ENCODE peak calls at places on chromosomes 13 and 19, in nine cellular contexts. H is sigmoid colon, X is AG04450, E is body of pancreas, J is kidney epithelial cell, U is thoracic aorta, O is astrocyte of the spinal cord, D is cardiac fibroblast, L is K562. R is an unnamed sample.

GRCh38 chr19:30011051-30011578 is 69.1 kb downstream of the URI1 start:
- DNase-seq in H (no peak), X (no peak), E (no peak), J (no peak), U (no peak), O (no peak), D (no peak), L (no peak), R (no peak)

GRCh38 chr13:107545946-107546502 is 669.3 kb downstream of the LIG4 start:
- DNase-seq in H (no peak), X (no peak), E (no peak), J (no peak), U (no peak), O (no peak), D (no peak), L (no peak), R (no peak)

GRCh38 chr19:17841810-17842662 is 5.7 kb downstream of the JAK3 start:
- DNase-seq in H (peak; percentile 94), X (no peak), E (peak; percentile 78), J (peak; percentile 39), U (no peak), O (peak; percentile 82), D (peak; percentile 86), L (peak; percentile 100), R (peak; percentile 42)

GRCh38 chr19:4506449-4507149 is 11.7 kb downstream of the PLIN4 start:
- DNase-seq in H (no peak), X (peak; percentile 8), E (no peak), J (peak; percentile 9), U (no peak), O (peak; percentile 70), D (peak; percentile 71), L (no peak), R (no peak)

GRCh38 chr13:43537124-43537523 is 249.6 kb downstream of the ENOX1 start:
- DNase-seq in H (no peak), X (no peak), E (no peak), J (no peak), U (no peak), O (no peak), D (peak; percentile 59), L (no peak), R (no peak)

GRCh38 chr19:19488875-19489690 is 26.3 kb downstream of the TSSK6 start:
- DNase-seq in H (peak; percentile 88), X (peak; percentile 69), E (peak; percentile 89), J (peak; percentile 93), U (peak; percentile 77), O (peak; percentile 93), D (peak; percentile 98), L (peak; percentile 80), R (peak; percentile 87)

GRCh38 chr19:49713236-49713845 is 22.4 kb downstream of the CPT1C start:
- DNase-seq in H (no peak), X (no peak), E (no peak), J (no peak), U (no peak), O (no peak), D (no peak), L (no peak), R (no peak)

GRCh38 chr19:30852168-30852567 is 480.0 kb downstream of the ZNF536 start:
- DNase-seq in H (no peak), X (no peak), E (no peak), J (no peak), U (no peak), O (no peak), D (no peak), L (no peak), R (no peak)

GRCh38 chr13:103883698-103884097 is 817.5 kb upstream of the SLC10A2 start:
- DNase-seq in H (no peak), X (no peak), E (no peak), J (no peak), U (no peak), O (no peak), D (peak; percentile 12), L (no peak), R (no peak)

GRCh38 chr13:34776390-34776981 is 165.6 kb upstream of the NBEA start:
- DNase-seq in H (no peak), X (no peak), E (no peak), J (no peak), U (no peak), O (no peak), D (no peak), L (no peak), R (no peak)

GRCh38 chr19:12939292-12939606 is 840 bp downstream of the CALR start:
- DNase-seq in H (peak; percentile 78), X (no peak), E (peak; percentile 44), J (no peak), U (no peak), O (no peak), D (peak; percentile 54), L (no peak), R (no peak)

GRCh38 chr19:3383121-3383722 is 16.8 kb downstream of the NFIC start:
- DNase-seq in H (peak; percentile 92), X (no peak), E (no peak), J (no peak), U (no peak), O (no peak), D (no peak), L (no peak), R (no peak)

GRCh38 chr13:111117961-111118360 is 2.9 kb downstream of the ARHGEF7 start:
- DNase-seq in H (no peak), X (no peak), E (no peak), J (no peak), U (no peak), O (no peak), D (no peak), L (no peak), R (no peak)

GRCh38 chr19:49196527-49197240 is 39.1 kb downstream of the TRPM4 start:
- DNase-seq in H (peak; percentile 70), X (no peak), E (no peak), J (no peak), U (no peak), O (no peak), D (no peak), L (peak; percentile 2), R (no peak)

GRCh38 chr13:78102121-78102677 is 183.6 kb upstream of the EDNRB start:
- DNase-seq in H (peak; percentile 64), X (no peak), E (peak; percentile 56), J (no peak), U (no peak), O (peak; percentile 14), D (peak; percentile 93), L (no peak), R (no peak)

GRCh38 chr19:7007859-7008258 is 13.4 kb downstream of the MBD3L2B start:
- DNase-seq in H (no peak), X (no peak), E (no peak), J (no peak), U (no peak), O (no peak), D (no peak), L (no peak), R (no peak)

GRCh38 chr19:6999938-7000732 is 21.1 kb downstream of the MBD3L2B start:
- DNase-seq in H (no peak), X (no peak), E (peak; percentile 7), J (no peak), U (no peak), O (no peak), D (no peak), L (no peak), R (no peak)

GRCh38 chr19:7006305-7006704 is 14.9 kb downstream of the MBD3L2B start:
- DNase-seq in H (no peak), X (no peak), E (no peak), J (no peak), U (no peak), O (no peak), D (no peak), L (peak; percentile 13), R (no peak)

GRCh38 chr19:7000816-7001215 is 20.4 kb downstream of the MBD3L2B start:
- DNase-seq in H (no peak), X (no peak), E (no peak), J (no peak), U (no peak), O (no peak), D (no peak), L (no peak), R (no peak)

GRCh38 chr19:7004313-7004931 is 16.8 kb downstream of the MBD3L2B start:
- DNase-seq in H (no peak), X (no peak), E (no peak), J (peak; percentile 7), U (no peak), O (peak; percentile 36), D (no peak), L (peak; percentile 13), R (no peak)
- TF ChIP-seq CTCF in H (no peak), X (peak; percentile 54), E (no peak), J (peak; percentile 80), U (no peak), O (peak; percentile 77), D (no peak), L (peak; percentile 40), R (peak; percentile 67)

GRCh38 chr19:50777261-50777660 is 7.0 kb downstream of the GPR32 start:
- DNase-seq in H (no peak), X (no peak), E (no peak), J (no peak), U (no peak), O (no peak), D (no peak), L (no peak), R (no peak)

GRCh38 chr19:50780753-50781480 is 9.3 kb upstream of the ACP4 start:
- DNase-seq in H (no peak), X (no peak), E (no peak), J (no peak), U (no peak), O (no peak), D (no peak), L (no peak), R (no peak)

GRCh38 chr19:50779504-50780457 is 9.5 kb downstream of the GPR32 start:
- DNase-seq in H (no peak), X (no peak), E (no peak), J (no peak), U (no peak), O (no peak), D (no peak), L (no peak), R (no peak)

GRCh38 chr19:50777830-50778303 is 7.6 kb downstream of the GPR32 start:
- DNase-seq in H (no peak), X (no peak), E (no peak), J (no peak), U (no peak), O (no peak), D (no peak), L (no peak), R (no peak)

GRCh38 chr19:50778906-50779430 is 8.7 kb downstream of the GPR32 start:
- DNase-seq in H (no peak), X (no peak), E (no peak), J (no peak), U (no peak), O (no peak), D (no peak), L (no peak), R (no peak)
- H3K4me3 ChIP-seq in H (no peak overlapping the region), X (no peak overlapping the region), E (no peak overlapping the region), J (no peak overlapping the region), U (no peak overlapping the region), O (no peak overlapping the region), D (no peak overlapping the region), L (no peak overlapping the region), R (no peak overlapping the region)

GRCh38 chr13:49791214-49791752 is 1.2 kb downstream of the KPNA3 start:
- DNase-seq in H (no peak), X (no peak), E (peak; percentile 55), J (no peak), U (no peak), O (peak; percentile 51), D (peak; percentile 41), L (no peak), R (peak; percentile 12)
- TF ChIP-seq CTCF in H (no peak), X (no peak), E (no peak), J (peak; percentile 16), U (no peak), O (peak; percentile 19), D (no peak), L (no peak), R (peak; percentile 30)

GRCh38 chr19:1271528-1272422 is 2.6 kb downstream of the CIRBP start:
- DNase-seq in H (peak; percentile 74), X (no peak), E (no peak), J (no peak), U (no peak), O (no peak), D (no peak), L (no peak), R (no peak)
- H3K4me3 ChIP-seq in H (peak overlapping the region; percentile 86), X (peak overlapping the region; percentile 5), E (no peak overlapping the region), J (no peak overlapping the region), U (peak overlapping the region; percentile 84), O (no peak overlapping the region), D (peak overlapping the region; percentile 82), L (peak overlapping the region; percentile 68), R (peak overlapping the region; percentile 64)

R was measured in epithelial cell of proximal tubule.